ENCODE peak calls at places on chromosome 10, in eight cellular contexts. C is fibroblast of lung, N is ELR, F is endothelial cell, H is kidney, T is NAMALWA, U is left kidney, O is NCI-H82. I is an unnamed sample.

GRCh38 chr10:117609095-117609821 is 66.7 kb downstream of the EMX2 start:
- DNase-seq in F (no peak), U (no peak), O (no peak), C (no peak), H (no peak), T (no peak), N (peak; percentile 88), I (no peak)

GRCh38 chr10:80506189-80506575 is 31.5 kb upstream of the SH2D4B start:
- DNase-seq in O (no peak), H (no peak), F (no peak), T (no peak), U (no peak), C (no peak), N (peak; percentile 95), I (no peak)

GRCh38 chr10:68792115-68792514 is 35.2 kb upstream of the STOX1 start:
- DNase-seq in C (peak; percentile 58), T (peak; percentile 29), N (peak; percentile 34), H (no peak), O (no peak), U (no peak), F (no peak), I (no peak)

GRCh38 chr10:66218981-66219587 is 706.8 kb upstream of the LRRTM3 start:
- DNase-seq in C (no peak), T (no peak), N (no peak), U (no peak), H (no peak), O (no peak), F (no peak), I (no peak)

GRCh38 chr10:77386833-77387232 is 250.8 kb downstream of the KCNMA1 start:
- DNase-seq in U (no peak), C (peak; percentile 47), H (no peak), O (no peak), N (peak; percentile 79), F (no peak), T (no peak), I (no peak)

GRCh38 chr10:70784476-70784875 is 701 bp downstream of the TBATA start:
- DNase-seq in O (no peak), U (no peak), N (peak; percentile 34), F (no peak), T (no peak), H (no peak), C (no peak), I (no peak)

GRCh38 chr10:73908853-73909611 is 1.9 kb upstream of the PLAU start:
- DNase-seq in F (no peak), T (no peak), C (peak; percentile 97), O (no peak), N (peak; percentile 100), U (peak; percentile 84), H (no peak), I (no peak)

GRCh38 chr10:75211007-75211735 is 575 bp downstream of the VDAC2 start:
- DNase-seq in F (no peak), N (peak; percentile 74), H (no peak), O (peak; percentile 58), C (peak; percentile 59), U (peak; percentile 56), T (peak; percentile 45), I (no peak)

GRCh38 chr10:48626986-48627731 is 22.3 kb upstream of the ARHGAP22 start:
- DNase-seq in C (no peak), O (no peak), T (no peak), U (no peak), N (no peak), F (no peak), H (peak; percentile 41), I (no peak)

GRCh38 chr10:97479939-97480338 is 18.3 kb downstream of the MMS19 start:
- DNase-seq in N (peak; percentile 28), U (peak; percentile 23), F (no peak), H (no peak), T (peak; percentile 73), C (no peak), O (peak; percentile 50), I (no peak)

GRCh38 chr10:78299861-78300453 is 266.3 kb downstream of the RPS24 start:
- DNase-seq in F (no peak), U (no peak), N (no peak), T (peak; percentile 39), O (no peak), C (peak; percentile 12), H (no peak), I (no peak)

GRCh38 chr10:72062341-72062740 is 26.0 kb downstream of the SPOCK2 start:
- DNase-seq in N (peak; percentile 29), F (no peak), U (no peak), O (no peak), T (no peak), C (no peak), H (no peak), I (no peak)

GRCh38 chr10:94279835-94280709 is 82.7 kb downstream of the NOC3L start:
- DNase-seq in T (peak; percentile 65), C (peak; percentile 57), N (peak; percentile 67), H (no peak), U (peak; percentile 60), O (peak; percentile 71), F (peak; percentile 74), I (no peak)

GRCh38 chr10:12455774-12456173 is 106.4 kb downstream of the CAMK1D start:
- DNase-seq in F (no peak), H (no peak), C (peak; percentile 40), U (peak; percentile 29), T (no peak), O (no peak), N (no peak), I (no peak)

GRCh38 chr10:49116509-49117365 is 1.4 kb upstream of the VSTM4 start:
- DNase-seq in F (no peak), H (no peak), C (no peak), U (no peak), N (peak; percentile 6), T (no peak), O (no peak), I (no peak)

GRCh38 chr10:79944428-79945395 is 4.2 kb downstream of the SFTPD start:
- DNase-seq in N (no peak), U (no peak), C (no peak), T (no peak), O (no peak), F (peak; percentile 1), H (no peak), I (no peak)

GRCh38 chr10:43231523-43232078 is 35.3 kb downstream of the RASGEF1A start:
- DNase-seq in T (peak; percentile 39), H (peak; percentile 57), O (no peak), N (no peak), C (no peak), U (no peak), F (no peak), I (no peak)

GRCh38 chr10:72875250-72876055 is 18.1 kb upstream of the OIT3 start:
- DNase-seq in N (peak; percentile 55), C (peak; percentile 54), T (peak; percentile 40), O (peak; percentile 35), F (no peak), H (no peak), U (peak; percentile 44), I (peak; percentile 3)

GRCh38 chr10:90977162-90977854 is 56.4 kb upstream of the ANKRD1 start:
- DNase-seq in C (no peak), H (no peak), T (no peak), N (no peak), O (no peak), F (no peak), U (no peak), I (no peak)

GRCh38 chr10:108392286-108392685 is 1227.8 kb upstream of the SORCS1 start:
- DNase-seq in T (no peak), U (no peak), H (no peak), F (no peak), N (peak; percentile 81), C (peak; percentile 22), O (no peak), I (no peak)

GRCh38 chr10:78952686-78953085 is 116.1 kb upstream of the ZMIZ1 start:
- DNase-seq in C (peak; percentile 73), U (no peak), F (no peak), O (no peak), T (no peak), N (peak; percentile 56), H (no peak), I (no peak)

GRCh38 chr10:70770001-70770400 is 15.2 kb downstream of the TBATA start:
- DNase-seq in H (no peak), T (no peak), F (no peak), U (no peak), C (no peak), O (no peak), N (no peak), I (no peak)

GRCh38 chr10:70622541-70622940 is 20.0 kb upstream of the PRF1 start:
- DNase-seq in C (no peak), H (no peak), F (no peak), U (no peak), N (no peak), O (no peak), T (no peak), I (no peak)

GRCh38 chr10:14573666-14574261 is 200.9 kb downstream of the FAM107B start:
- DNase-seq in C (peak; percentile 73), F (no peak), N (peak; percentile 90), U (no peak), T (no peak), H (no peak), O (no peak), I (no peak)

GRCh38 chr10:19713800-19714525 is 102.3 kb upstream of the PLXDC2 start:
- DNase-seq in U (no peak), O (peak; percentile 6), H (no peak), C (no peak), F (no peak), T (peak; percentile 5), N (no peak), I (no peak)

GRCh38 chr10:102669206-102670064 is 25.2 kb downstream of the TRIM8 start:
- DNase-seq in F (no peak), N (peak; percentile 59), C (peak; percentile 35), T (peak; percentile 58), U (no peak), O (peak; percentile 72), H (peak; percentile 81), I (no peak)

GRCh38 chr10:28873540-28873939 is 196.2 kb downstream of the BAMBI start:
- DNase-seq in O (no peak), C (no peak), N (no peak), T (no peak), U (no peak), H (no peak), F (no peak), I (no peak)

GRCh38 chr10:26085549-26085948 is 131.0 kb upstream of the GAD2 start:
- DNase-seq in T (no peak), N (no peak), O (no peak), U (no peak), F (no peak), C (no peak), H (peak; percentile 38), I (no peak)

GRCh38 chr10:106320876-106321275 is 843.6 kb downstream of the SORCS1 start:
- DNase-seq in T (no peak), O (no peak), F (no peak), H (no peak), N (no peak), U (no peak), C (no peak), I (no peak)

GRCh38 chr10:96413151-96413787 is 54.5 kb upstream of the OPALIN start:
- DNase-seq in U (no peak), N (no peak), H (no peak), F (peak; percentile 24), C (no peak), O (no peak), T (peak; percentile 10), I (no peak)

GRCh38 chr10:6766061-6766460 is 186.0 kb upstream of the PRKCQ start:
- DNase-seq in O (no peak), F (no peak), U (no peak), C (peak; percentile 87), N (no peak), T (no peak), H (no peak), I (no peak)

GRCh38 chr10:22606164-22606614 is 108.2 kb downstream of the PIP4K2A start:
- DNase-seq in T (peak; percentile 82), N (peak; percentile 78), C (no peak), U (peak; percentile 25), H (no peak), F (no peak), O (no peak), I (no peak)

GRCh38 chr10:124821520-124821919 is 19.9 kb downstream of the ABRAXAS2 start:
- DNase-seq in U (no peak), F (no peak), H (no peak), O (no peak), N (no peak), T (no peak), C (no peak), I (no peak)

GRCh38 chr10:73801253-73801590 is 10.2 kb downstream of the NDST2 start:
- DNase-seq in N (no peak), H (no peak), T (no peak), U (no peak), F (no peak), C (no peak), O (no peak), I (no peak)